ENCODE peak calls at places on chromosomes 12 and 14, in ten cellular contexts. O is heart right ventricle, G is heart left ventricle, S is GM12865, T is vagina, V is K562, F is GM20000, R is Panc1, K is RWPE1, W is choroid plexus epithelial cell. I is an unnamed sample.

GRCh38 chr14:32985881-32986280 is 47.2 kb downstream of the NPAS3 start:
- DNase-seq in T (no peak), R (no peak), S (no peak), K (no peak), G (peak), F (no peak), O (peak), W (no peak), V (no peak), I (no peak)

GRCh38 chr12:105319691-105320209 is 10.7 kb upstream of the C12orf75 start:
- DNase-seq in V (no peak), S (peak), W (no peak), T (no peak), K (no peak), F (no peak), R (no peak), G (no peak), O (no peak), I (no peak)

GRCh38 chr12:3117144-3117581 is 40.0 kb downstream of the TSPAN9 start:
- DNase-seq in T (no peak), K (no peak), W (peak), V (no peak), R (no peak), O (no peak), F (no peak), G (no peak), S (no peak), I (no peak)

GRCh38 chr12:40655451-40655850 is 36.8 kb upstream of the CNTN1 start:
- DNase-seq in R (no peak), K (no peak), T (no peak), W (no peak), F (no peak), O (no peak), V (no peak), S (no peak), G (no peak), I (no peak)

GRCh38 chr12:92973614-92974013 is 44.5 kb upstream of the EEA1 start:
- DNase-seq in S (peak), R (no peak), G (no peak), F (peak), K (peak), V (no peak), T (no peak), O (no peak), W (peak), I (no peak)

GRCh38 chr12:31471823-31472222 is 119.1 kb downstream of the DENND5B start:
- DNase-seq in W (peak), V (no peak), T (no peak), O (no peak), S (no peak), K (no peak), G (no peak), F (no peak), R (no peak), I (no peak)

GRCh38 chr12:109387425-109388166 is 39.9 kb downstream of the MYO1H start:
- DNase-seq in W (peak), O (no peak), S (peak), F (peak), V (peak), R (no peak), G (no peak), K (no peak), T (no peak), I (peak)

GRCh38 chr14:79467837-79468236 is 743.5 kb downstream of the DIO2 start:
- DNase-seq in V (no peak), R (no peak), G (no peak), F (no peak), O (no peak), S (no peak), K (no peak), T (no peak), W (peak), I (no peak)

DNA sequence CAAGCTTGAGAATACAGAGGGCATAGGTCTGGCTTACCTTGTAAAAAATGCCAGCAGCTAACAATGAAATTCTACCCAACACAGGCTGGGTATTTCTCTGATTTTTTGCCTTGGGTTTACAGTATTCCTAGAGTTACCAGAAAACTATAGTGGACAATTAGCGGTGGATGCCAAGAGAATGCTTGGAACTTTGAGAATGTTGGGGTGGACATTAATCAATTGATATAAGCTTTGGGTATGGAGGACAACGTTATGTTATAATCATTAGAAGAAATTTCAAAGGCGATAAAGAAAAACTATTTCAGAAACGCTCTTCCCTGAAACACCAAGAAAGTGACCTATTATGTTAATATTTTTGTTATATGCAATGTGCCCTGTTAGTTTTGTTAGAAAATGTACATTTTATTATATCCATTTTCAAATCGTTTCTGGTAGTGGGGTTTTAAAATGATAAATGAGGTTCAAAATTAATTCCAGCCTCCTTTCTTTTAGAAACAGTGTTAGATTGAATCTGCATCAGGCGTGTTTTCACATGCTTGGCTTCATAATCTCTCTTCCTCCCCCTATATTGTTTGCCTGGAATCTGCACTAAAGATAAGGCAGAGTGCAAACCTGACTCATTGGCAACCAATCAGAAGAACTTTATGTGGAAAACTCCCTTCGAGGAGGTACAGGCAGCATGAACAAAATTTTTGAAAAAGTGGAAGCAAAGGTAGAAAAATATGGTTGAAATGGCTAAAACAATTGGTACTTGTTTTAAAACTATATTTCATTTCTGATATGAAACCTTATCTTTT is 1.4 kb upstream of the PTPRQ start:
- DNase-seq in R (no peak), O (no peak), W (peak), G (no peak), K (peak), S (no peak), T (no peak), F (no peak), V (no peak), I (no peak)
- TF ChIP-seq CTCF in R (no peak), O (no peak), W (peak), G (no peak), K (no peak), S (no peak), T (no peak), F (no peak), V (no peak), I (no peak)

GRCh38 chr14:81991998-81992397 is 458.3 kb upstream of the SEL1L start:
- DNase-seq in T (no peak), V (no peak), S (no peak), G (no peak), F (no peak), O (no peak), K (no peak), R (no peak), W (peak), I (no peak)
- TF ChIP-seq CTCF in T (no peak), V (no peak), S (peak), G (no peak), F (peak), O (no peak), K (no peak), R (peak), W (peak), I (no peak)

GRCh38 chr12:14936224-14936861 is 2.0 kb downstream of the ERP27 start:
- DNase-seq in G (no peak), F (no peak), S (no peak), R (no peak), W (no peak), O (no peak), V (no peak), K (no peak), T (no peak), I (no peak)

GRCh38 chr12:14935031-14935430 is 3.3 kb downstream of the ERP27 start:
- DNase-seq in S (no peak), G (no peak), W (no peak), V (no peak), F (no peak), K (no peak), R (no peak), O (no peak), T (no peak), I (no peak)

GRCh38 chr12:14938301-14938700 is at the start of gene ERP27:
- DNase-seq in V (no peak), K (no peak), W (no peak), T (no peak), S (no peak), G (no peak), R (no peak), O (no peak), F (no peak), I (no peak)

GRCh38 chr12:14937689-14938088 is 648 bp downstream of the ERP27 start:
- DNase-seq in O (no peak), V (no peak), G (no peak), K (no peak), S (peak), R (no peak), W (no peak), F (no peak), T (no peak), I (no peak)

GRCh38 chr12:14937014-14937413 is 1.3 kb downstream of the ERP27 start:
- DNase-seq in T (no peak), F (no peak), K (no peak), W (no peak), R (no peak), G (no peak), O (no peak), S (no peak), V (no peak), I (no peak)
- TF ChIP-seq CTCF in T (no peak), F (no peak), K (no peak), W (peak), R (no peak), G (no peak), O (no peak), S (no peak), V (no peak), I (no peak)

GRCh38 chr14:68816943-68817430 is 24.1 kb upstream of the ZFP36L1 start:
- DNase-seq in R (no peak), K (no peak), V (no peak), W (no peak), G (no peak), O (no peak), T (no peak), S (no peak), F (no peak), I (no peak)
- TF ChIP-seq CTCF in R (peak), K (peak), V (no peak), W (no peak), G (no peak), O (no peak), T (no peak), S (no peak), F (no peak), I (no peak)

DNA sequence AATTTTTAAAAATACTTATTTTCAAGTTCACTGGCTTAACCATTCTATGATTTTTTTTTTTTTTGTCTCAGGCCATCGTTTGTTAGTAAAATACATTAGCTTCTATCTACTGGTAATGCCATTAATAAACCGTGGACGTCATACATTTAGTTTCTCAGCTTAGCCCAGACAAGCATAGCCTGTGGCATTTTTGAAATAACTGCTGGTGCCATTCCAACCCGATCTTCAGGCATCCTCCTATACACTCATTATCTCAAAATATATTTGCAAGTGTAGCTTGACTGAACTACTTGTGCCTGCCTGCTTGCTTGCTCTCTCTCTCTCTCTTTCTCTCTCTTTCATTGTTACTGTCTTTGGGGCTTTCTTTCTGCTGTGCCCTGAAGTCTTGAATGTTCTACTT is 12.7 kb upstream of the MBIP start:
- DNase-seq in R (no peak), G (no peak), F (no peak), W (no peak), O (no peak), K (no peak), T (no peak), V (no peak), S (no peak), I (no peak)
- TF ChIP-seq CTCF in R (no peak), G (no peak), F (no peak), W (no peak), O (no peak), K (no peak), T (no peak), V (no peak), S (no peak), I (no peak)

GRCh38 chr12:121001841-121002483 is 14.3 kb downstream of the C12orf43 start:
- DNase-seq in S (no peak), F (no peak), W (no peak), R (no peak), O (no peak), K (no peak), T (no peak), G (no peak), V (no peak), I (no peak)

GRCh38 chr12:121004253-121004815 is 12.0 kb downstream of the C12orf43 start:
- DNase-seq in R (no peak), T (no peak), K (no peak), F (no peak), S (no peak), W (no peak), V (no peak), O (no peak), G (no peak), I (no peak)

GRCh38 chr12:121001060-121001459 is 15.2 kb downstream of the C12orf43 start:
- DNase-seq in G (no peak), T (no peak), S (no peak), V (no peak), R (no peak), K (no peak), W (no peak), F (no peak), O (no peak), I (no peak)

GRCh38 chr12:121005346-121005815 is 10.9 kb downstream of the C12orf43 start:
- DNase-seq in S (peak), K (no peak), O (no peak), R (peak), V (peak), T (no peak), W (peak), G (no peak), F (peak), I (peak)

DNA sequence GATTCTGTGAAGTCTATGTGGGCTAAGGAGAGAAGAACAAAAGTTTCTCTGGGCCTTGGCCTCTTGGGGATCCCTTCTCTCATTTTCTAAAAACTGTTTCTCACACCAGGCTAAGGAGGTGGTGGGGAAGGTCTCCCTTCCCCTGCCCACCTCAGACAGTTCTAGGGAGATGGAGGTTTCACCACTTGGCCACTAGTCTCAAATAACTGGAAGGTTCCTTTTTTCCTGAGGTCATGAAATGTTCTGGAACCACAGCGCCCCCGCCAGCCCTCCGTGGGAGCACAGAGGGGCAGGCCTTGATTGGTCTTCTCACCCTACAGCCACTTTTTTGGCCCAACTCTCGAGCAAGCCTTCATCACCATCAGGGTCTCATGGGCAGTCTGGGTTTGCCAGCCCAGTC is 12.6 kb downstream of the C12orf43 start:
- DNase-seq in R (no peak), K (no peak), W (no peak), V (no peak), G (no peak), S (no peak), F (no peak), T (no peak), O (no peak), I (peak)
- TF ChIP-seq CTCF in R (no peak), K (no peak), W (no peak), V (peak), G (no peak), S (no peak), F (no peak), T (no peak), O (no peak), I (no peak)

DNA sequence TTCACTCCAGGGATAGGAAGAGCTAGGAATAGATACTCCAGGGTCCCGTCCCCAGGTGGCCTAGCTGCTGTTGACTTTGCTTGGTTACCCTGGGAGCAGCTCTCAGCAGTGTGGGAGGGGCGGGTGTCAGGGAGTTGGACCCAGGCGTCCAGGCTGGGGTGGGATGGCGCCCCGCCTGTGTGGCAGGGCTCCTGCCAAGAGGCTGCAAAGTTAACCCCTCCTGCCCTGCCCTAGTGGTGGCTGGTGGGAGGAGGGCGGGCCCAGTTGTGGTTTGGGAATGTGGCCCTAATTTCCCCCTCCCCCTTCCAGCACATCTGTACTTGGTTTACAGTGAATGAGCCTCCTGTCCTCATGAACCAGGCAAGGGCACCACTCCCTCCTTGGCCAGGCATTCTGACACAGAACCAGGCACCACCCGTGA is 1.7 kb upstream of the RARG start:
- DNase-seq in O (no peak), R (no peak), F (no peak), V (no peak), S (no peak), K (no peak), T (no peak), W (no peak), G (no peak), I (no peak)
- TF ChIP-seq CTCF in O (no peak), R (no peak), F (no peak), V (no peak), S (no peak), K (no peak), T (no peak), W (no peak), G (no peak), I (no peak)

DNA sequence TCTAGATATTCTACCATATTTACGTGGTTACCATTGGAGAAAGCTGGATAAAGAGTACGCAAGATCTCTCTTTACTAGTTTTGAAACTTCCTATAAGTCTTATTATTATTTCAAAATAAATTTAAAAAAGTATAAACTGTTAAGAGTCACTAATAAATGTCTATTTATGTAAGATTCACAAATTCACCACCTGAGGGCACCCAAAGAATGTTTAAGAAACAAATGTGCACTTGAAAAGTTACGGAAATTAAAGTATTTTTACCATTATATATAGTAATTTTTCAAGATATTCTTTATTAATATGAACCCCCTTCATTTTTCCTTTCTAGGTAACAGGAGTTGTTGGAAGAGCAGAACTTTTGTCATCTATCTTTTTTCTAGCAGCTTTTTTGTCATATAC is 11.9 kb downstream of the TMTC3 start:
- DNase-seq in G (no peak), O (no peak), R (no peak), S (peak), V (no peak), W (peak), T (no peak), K (peak), F (no peak), I (peak)
- TF ChIP-seq CTCF in G (peak), O (no peak), R (peak), S (no peak), V (peak), W (no peak), T (no peak), K (peak), F (no peak), I (peak)

GRCh38 chr14:54985156-54985555 is 41.7 kb downstream of the WDHD1 start:
- DNase-seq in F (no peak), W (no peak), R (no peak), S (no peak), T (no peak), G (no peak), O (no peak), K (peak), V (no peak), I (no peak)

GRCh38 chr14:54976316-54976715 is 50.6 kb downstream of the WDHD1 start:
- DNase-seq in V (no peak), S (no peak), O (no peak), F (no peak), K (peak), R (no peak), W (peak), T (no peak), G (no peak), I (no peak)

GRCh38 chr14:54979039-54979438 is 47.9 kb downstream of the WDHD1 start:
- DNase-seq in W (no peak), G (no peak), O (no peak), F (no peak), V (no peak), S (no peak), K (no peak), T (no peak), R (no peak), I (no peak)

GRCh38 chr14:54975856-54976255 is 51.0 kb downstream of the WDHD1 start:
- DNase-seq in W (peak), V (no peak), R (no peak), F (no peak), O (no peak), G (no peak), K (no peak), S (no peak), T (no peak), I (no peak)

GRCh38 chr14:54981698-54982097 is 45.2 kb downstream of the WDHD1 start:
- DNase-seq in F (no peak), S (no peak), O (no peak), T (no peak), K (no peak), W (peak), R (no peak), G (no peak), V (no peak), I (no peak)
- TF ChIP-seq CTCF in F (no peak), S (no peak), O (peak), T (no peak), K (no peak), W (peak), R (peak), G (peak), V (no peak), I (no peak)

I was measured in Calu3.